ENCODE peak calls at places on chromosomes 11 and 22, in eight cellular contexts. F is GM12865; M is astrocyte of the spinal cord; E is CD8-positive, alpha-beta T cell; D is AG04450; T is psoas muscle; Y is suprapubic skin; W is SK-N-SH. K is an unnamed sample.

GRCh38 chr22:47601666-47602065 is 839.2 kb downstream of the TBC1D22A start:
- DNase-seq in F (no peak), E (no peak), Y (peak), D (no peak), M (no peak), W (peak), T (no peak), K (no peak)

GRCh38 chr11:83818349-83818748 is 532.2 kb upstream of the CCDC90B start:
- DNase-seq in W (no peak), F (no peak), Y (no peak), M (peak), T (no peak), E (no peak), D (no peak), K (no peak)

GRCh38 chr22:19554834-19555404 is 30.7 kb upstream of the CLDN5 start:
- DNase-seq in D (no peak), M (peak), E (no peak), F (no peak), Y (no peak), T (no peak), W (peak), K (peak)

GRCh38 chr11:120040136-120040840 is 97.6 kb downstream of the TRIM29 start:
- DNase-seq in Y (peak), E (peak), F (no peak), M (no peak), W (no peak), D (no peak), T (no peak), K (no peak)

GRCh38 chr11:80285076-80285790 is 844.4 kb upstream of the TENM4 start:
- DNase-seq in W (no peak), D (peak), F (no peak), M (peak), T (no peak), E (no peak), Y (no peak), K (peak)

GRCh38 chr22:44384981-44385610 is 72.3 kb upstream of the SHISAL1 start:
- DNase-seq in T (peak), E (no peak), F (no peak), M (no peak), W (no peak), Y (peak), D (no peak), K (no peak)

GRCh38 chr11:69638941-69639681 is 1.8 kb upstream of the CCND1 start:
- DNase-seq in M (peak), D (peak), Y (peak), E (no peak), T (peak), W (peak), F (peak), K (peak)

GRCh38 chr11:86551693-86552092 is 120.7 kb downstream of the ME3 start:
- DNase-seq in M (no peak), D (no peak), E (no peak), Y (no peak), T (no peak), W (no peak), F (peak), K (no peak)

GRCh38 chr22:45583504-45583903 is 80.8 kb downstream of the FBLN1 start:
- DNase-seq in Y (no peak), E (peak), W (no peak), M (no peak), T (no peak), D (no peak), F (peak), K (no peak)

GRCh38 chr11:67506426-67507032 is 1.4 kb upstream of the PITPNM1 start:
- DNase-seq in T (no peak), W (no peak), Y (peak), M (no peak), E (no peak), D (no peak), F (no peak), K (no peak)

GRCh38 chr11:70243912-70244652 is 26.4 kb upstream of the PPFIA1 start:
- DNase-seq in Y (no peak), E (no peak), F (no peak), T (no peak), D (no peak), M (no peak), W (no peak), K (peak)

GRCh38 chr11:10405858-10406592 is 49.0 kb upstream of the AMPD3 start:
- DNase-seq in Y (no peak), E (peak), D (peak), T (peak), F (peak), M (peak), W (peak), K (peak)

GRCh38 chr11:14270690-14271542 is 88.1 kb downstream of the RRAS2 start:
- DNase-seq in M (no peak), T (no peak), W (no peak), D (no peak), E (no peak), Y (no peak), F (peak), K (no peak)

GRCh38 chr11:69521461-69521860 is 40.0 kb downstream of the LINC01488 start:
- DNase-seq in W (no peak), M (no peak), E (no peak), Y (no peak), F (no peak), D (no peak), T (no peak), K (no peak)

DNA sequence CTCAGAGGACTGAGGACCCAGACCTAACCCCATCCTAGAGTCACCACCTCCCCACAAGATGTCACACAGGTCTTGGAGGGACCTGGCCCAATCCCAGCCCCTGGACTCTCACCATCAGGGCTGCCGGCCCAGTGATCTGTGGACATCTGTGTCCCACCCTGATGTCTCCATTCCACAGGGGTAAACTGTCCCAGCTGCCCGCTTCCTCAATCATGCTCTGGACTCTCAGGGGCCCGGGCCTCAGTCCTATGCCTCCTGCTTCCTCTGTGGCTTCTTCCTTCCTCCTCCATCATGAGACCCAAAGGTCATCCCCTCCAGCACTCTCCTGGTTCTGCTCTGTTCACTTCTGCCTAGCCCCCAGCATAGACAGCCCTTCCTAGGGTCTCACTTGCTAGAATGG is 32.2 kb downstream of the ARAP1 start:
- DNase-seq in T (no peak), D (no peak), M (no peak), W (no peak), F (no peak), E (no peak), Y (no peak), K (no peak)
- H3K4me3 ChIP-seq in T (peak), D (peak), M (no peak), W (no peak), F (peak), E (peak), Y (peak), K (peak)

DNA sequence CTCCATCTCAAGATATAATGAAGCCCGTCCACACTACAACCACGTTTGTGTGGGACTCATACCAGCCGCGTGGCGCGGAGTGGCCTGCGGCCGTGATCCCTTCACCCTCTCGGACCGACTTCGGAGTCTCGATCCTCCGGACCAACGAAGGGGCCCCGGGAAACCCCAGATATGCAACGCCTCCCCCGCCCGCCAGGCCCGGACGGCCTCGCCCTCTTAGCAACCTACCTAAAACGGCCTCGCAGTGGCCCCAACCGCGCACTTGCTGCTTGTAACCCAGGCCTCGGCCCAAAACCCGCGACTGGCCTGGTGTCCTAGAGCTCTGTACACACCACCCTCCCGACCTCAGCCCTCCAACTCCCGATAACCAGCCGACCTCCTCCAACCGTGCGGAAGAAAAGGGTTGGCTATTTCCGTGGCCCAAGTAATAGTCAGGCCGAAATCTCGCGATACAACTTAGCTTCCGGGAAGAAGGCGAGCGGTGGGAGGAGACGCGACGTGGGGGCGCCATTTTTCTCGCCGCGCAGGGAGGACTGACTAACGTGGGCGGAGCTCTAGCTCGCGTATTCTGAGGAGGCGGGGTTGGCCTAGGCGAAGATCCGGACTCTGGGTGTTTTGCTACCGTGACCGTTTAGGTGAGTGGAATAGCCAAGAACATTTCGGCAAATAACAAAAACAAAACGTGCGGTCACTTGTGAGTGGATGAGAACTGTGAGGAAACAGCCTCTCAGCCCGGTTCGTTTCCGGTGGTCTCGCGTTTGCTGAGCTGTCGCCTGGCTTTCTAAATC is at the start of the genes C11orf54 and TAF1D:
- DNase-seq in T (peak), E (peak), Y (peak), W (peak), F (peak), M (peak), D (peak), K (peak)
- TF ChIP-seq CTCF in T (no peak), E (no peak), Y (no peak), W (no peak), F (no peak), M (no peak), D (no peak), K (no peak)

GRCh38 chr22:34414467-34415440 is 494.5 kb upstream of the LARGE1 start:
- DNase-seq in M (no peak), E (no peak), D (no peak), T (no peak), W (peak), F (peak), Y (no peak), K (peak)

DNA sequence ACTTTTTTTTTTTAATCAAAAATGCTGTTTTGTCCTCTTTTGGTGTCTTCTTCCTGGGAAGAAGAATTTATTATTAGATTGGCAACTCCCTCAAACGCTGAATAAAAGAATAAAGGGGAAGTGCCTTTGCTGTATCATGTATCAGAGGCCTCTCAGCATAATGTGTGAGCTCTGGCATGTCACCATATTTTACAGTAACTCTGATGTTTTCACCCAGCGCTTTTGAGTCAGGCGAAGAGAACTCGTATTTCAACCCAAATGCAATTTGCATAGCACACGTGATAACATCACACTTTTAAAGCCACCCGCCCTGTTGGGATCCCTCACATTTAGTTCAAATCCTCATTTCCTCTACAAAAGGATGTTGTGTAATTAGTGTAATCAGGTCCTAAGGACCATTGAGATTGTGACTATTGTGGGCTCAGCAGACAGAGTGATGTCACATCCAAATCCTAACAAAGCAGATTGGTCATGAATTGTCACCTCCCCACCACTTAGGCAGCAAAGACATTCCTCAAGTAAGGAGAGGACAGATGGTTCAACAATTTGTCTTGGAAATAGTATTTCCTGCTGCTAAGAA is 496.1 kb upstream of the LARGE1 start:
- DNase-seq in T (no peak), Y (no peak), M (no peak), W (no peak), E (no peak), F (no peak), D (no peak), K (no peak)
- H3K4me3 ChIP-seq in T (no peak), Y (no peak), M (no peak), W (no peak), E (no peak), F (no peak), D (no peak), K (no peak)

DNA sequence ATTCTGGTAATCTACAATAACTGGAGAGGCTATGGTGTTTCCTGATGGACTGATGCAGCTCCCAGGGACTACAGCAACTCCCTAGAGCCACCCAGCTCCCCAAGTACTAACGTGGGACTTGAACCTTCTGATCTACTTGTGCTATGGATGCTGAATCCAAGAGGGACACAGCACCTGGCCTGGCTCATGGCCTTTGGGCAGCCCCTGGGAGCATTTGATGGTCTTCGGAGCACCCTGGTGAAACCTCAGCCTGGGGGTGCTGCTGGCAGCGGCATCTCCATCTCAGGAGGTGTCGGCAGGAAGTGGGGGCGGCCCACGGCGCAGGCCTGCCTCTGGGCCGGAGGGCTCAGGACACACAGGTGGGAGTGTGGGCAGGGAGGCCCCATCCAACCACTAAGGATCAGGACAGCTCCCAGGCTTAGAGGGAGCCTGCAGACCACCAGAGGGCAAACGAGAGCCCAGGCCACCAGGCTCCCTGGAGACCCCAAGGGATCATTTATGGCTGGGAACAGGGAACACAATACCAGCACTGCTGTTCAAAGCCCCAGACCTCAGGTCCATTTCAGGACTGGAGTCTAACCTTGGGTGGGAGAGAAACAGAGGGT is 8.7 kb downstream of the EHD1 start:
- DNase-seq in Y (no peak), E (no peak), T (no peak), F (peak), M (no peak), W (no peak), D (no peak), K (no peak)
- TF ChIP-seq CTCF in Y (peak), E (no peak), T (peak), F (peak), M (peak), W (peak), D (peak), K (peak)